ENCODE peak calls at places on chromosomes 6 and 20, in seven cellular contexts. One of them, this sample, is unnamed.

GRCh38 chr6:11268978-11269377 is 36.5 kb upstream of the NEDD9 start:
- DNase-seq in amygdala: no peak
- DNase-seq in fibroblast of lung: no peak
- DNase-seq in stimulated activated naive CD8-positive, alpha-beta T cell treated with anti-CD3 and anti-CD28 coated beads, Interleukin-15, amount 100 ng/mL, for 72 hours: no peak
- DNase-seq in lower lobe of right lung: no peak
- DNase-seq in mesendoderm: no peak
- DNase-seq in NCI-H82: no peak
- DNase-seq in this sample: no peak

GRCh38 chr20:47352332-47353223 is 3.9 kb downstream of the ZMYND8 start:
- DNase-seq in NCI-H82: peak
- DNase-seq in mesendoderm: peak
- DNase-seq in amygdala: no peak
- DNase-seq in fibroblast of lung: no peak
- DNase-seq in lower lobe of right lung: peak
- DNase-seq in stimulated activated naive CD8-positive, alpha-beta T cell treated with anti-CD3 and anti-CD28 coated beads, Interleukin-15, amount 100 ng/mL, for 72 hours: no peak
- DNase-seq in this sample: no peak

GRCh38 chr20:2751868-2752630 is 48.4 kb downstream of the CPXM1 start:
- DNase-seq in mesendoderm: no peak
- DNase-seq in fibroblast of lung: no peak
- DNase-seq in lower lobe of right lung: peak
- DNase-seq in stimulated activated naive CD8-positive, alpha-beta T cell treated with anti-CD3 and anti-CD28 coated beads, Interleukin-15, amount 100 ng/mL, for 72 hours: peak
- DNase-seq in amygdala: no peak
- DNase-seq in NCI-H82: no peak
- DNase-seq in this sample: peak

GRCh38 chr6:127547215-127547614 is 28.1 kb upstream of the MTCL3 start:
- DNase-seq in NCI-H82: peak
- DNase-seq in lower lobe of right lung: no peak
- DNase-seq in fibroblast of lung: no peak
- DNase-seq in mesendoderm: peak
- DNase-seq in stimulated activated naive CD8-positive, alpha-beta T cell treated with anti-CD3 and anti-CD28 coated beads, Interleukin-15, amount 100 ng/mL, for 72 hours: no peak
- DNase-seq in amygdala: no peak
- DNase-seq in this sample: no peak

GRCh38 chr6:111087106-111087835 is at the start of gene SLC16A10:
- DNase-seq in amygdala: no peak
- DNase-seq in lower lobe of right lung: peak
- DNase-seq in fibroblast of lung: no peak
- DNase-seq in NCI-H82: peak
- DNase-seq in mesendoderm: peak
- DNase-seq in stimulated activated naive CD8-positive, alpha-beta T cell treated with anti-CD3 and anti-CD28 coated beads, Interleukin-15, amount 100 ng/mL, for 72 hours: peak
- DNase-seq in this sample: peak

GRCh38 chr6:137097057-137097456 is 52.3 kb upstream of the IL20RA start:
- DNase-seq in mesendoderm: no peak
- DNase-seq in amygdala: no peak
- DNase-seq in NCI-H82: no peak
- DNase-seq in lower lobe of right lung: no peak
- DNase-seq in fibroblast of lung: peak
- DNase-seq in stimulated activated naive CD8-positive, alpha-beta T cell treated with anti-CD3 and anti-CD28 coated beads, Interleukin-15, amount 100 ng/mL, for 72 hours: no peak
- DNase-seq in this sample: no peak

GRCh38 chr6:109978174-109979032 is at the start of gene GPR6:
- DNase-seq in lower lobe of right lung: peak
- DNase-seq in amygdala: no peak
- DNase-seq in mesendoderm: peak
- DNase-seq in NCI-H82: peak
- DNase-seq in stimulated activated naive CD8-positive, alpha-beta T cell treated with anti-CD3 and anti-CD28 coated beads, Interleukin-15, amount 100 ng/mL, for 72 hours: peak
- DNase-seq in fibroblast of lung: peak
- DNase-seq in this sample: peak

GRCh38 chr6:30800876-30801275 is 56.5 kb upstream of the IER3 start:
- DNase-seq in lower lobe of right lung: no peak
- DNase-seq in fibroblast of lung: no peak
- DNase-seq in mesendoderm: no peak
- DNase-seq in NCI-H82: no peak
- DNase-seq in amygdala: no peak
- DNase-seq in stimulated activated naive CD8-positive, alpha-beta T cell treated with anti-CD3 and anti-CD28 coated beads, Interleukin-15, amount 100 ng/mL, for 72 hours: no peak
- DNase-seq in this sample: no peak

GRCh38 chr6:14880717-14881116 is 365.2 kb upstream of the JARID2 start:
- DNase-seq in fibroblast of lung: peak
- DNase-seq in mesendoderm: peak
- DNase-seq in lower lobe of right lung: no peak
- DNase-seq in stimulated activated naive CD8-positive, alpha-beta T cell treated with anti-CD3 and anti-CD28 coated beads, Interleukin-15, amount 100 ng/mL, for 72 hours: no peak
- DNase-seq in amygdala: no peak
- DNase-seq in NCI-H82: no peak
- DNase-seq in this sample: no peak

GRCh38 chr20:60304931-60305330 is 346.7 kb downstream of the CDH26 start:
- DNase-seq in mesendoderm: no peak
- DNase-seq in lower lobe of right lung: no peak
- DNase-seq in amygdala: no peak
- DNase-seq in NCI-H82: no peak
- DNase-seq in fibroblast of lung: no peak
- DNase-seq in stimulated activated naive CD8-positive, alpha-beta T cell treated with anti-CD3 and anti-CD28 coated beads, Interleukin-15, amount 100 ng/mL, for 72 hours: no peak
- DNase-seq in this sample: no peak

GRCh38 chr6:24283043-24283985 is 74.5 kb downstream of the DCDC2 start:
- DNase-seq in fibroblast of lung: peak
- DNase-seq in mesendoderm: peak
- DNase-seq in amygdala: peak
- DNase-seq in lower lobe of right lung: peak
- DNase-seq in stimulated activated naive CD8-positive, alpha-beta T cell treated with anti-CD3 and anti-CD28 coated beads, Interleukin-15, amount 100 ng/mL, for 72 hours: peak
- DNase-seq in NCI-H82: peak
- DNase-seq in this sample: no peak

GRCh38 chr20:9884666-9885065 is 45.8 kb upstream of the PAK5 start:
- DNase-seq in mesendoderm: peak
- DNase-seq in NCI-H82: peak
- DNase-seq in fibroblast of lung: no peak
- DNase-seq in lower lobe of right lung: no peak
- DNase-seq in amygdala: no peak
- DNase-seq in stimulated activated naive CD8-positive, alpha-beta T cell treated with anti-CD3 and anti-CD28 coated beads, Interleukin-15, amount 100 ng/mL, for 72 hours: no peak
- DNase-seq in this sample: no peak

GRCh38 chr20:62069741-62070216 is 4.1 kb upstream of the TAF4 start:
- DNase-seq in lower lobe of right lung: no peak
- DNase-seq in amygdala: no peak
- DNase-seq in mesendoderm: no peak
- DNase-seq in stimulated activated naive CD8-positive, alpha-beta T cell treated with anti-CD3 and anti-CD28 coated beads, Interleukin-15, amount 100 ng/mL, for 72 hours: no peak
- DNase-seq in fibroblast of lung: peak
- DNase-seq in NCI-H82: no peak
- DNase-seq in this sample: no peak

GRCh38 chr6:97078791-97079190 is 154.3 kb downstream of the KLHL32 start:
- DNase-seq in lower lobe of right lung: no peak
- DNase-seq in fibroblast of lung: no peak
- DNase-seq in stimulated activated naive CD8-positive, alpha-beta T cell treated with anti-CD3 and anti-CD28 coated beads, Interleukin-15, amount 100 ng/mL, for 72 hours: no peak
- DNase-seq in amygdala: no peak
- DNase-seq in mesendoderm: no peak
- DNase-seq in NCI-H82: no peak
- DNase-seq in this sample: no peak

GRCh38 chr20:52494244-52494643 is 302.7 kb upstream of the ZFP64 start:
- DNase-seq in stimulated activated naive CD8-positive, alpha-beta T cell treated with anti-CD3 and anti-CD28 coated beads, Interleukin-15, amount 100 ng/mL, for 72 hours: peak
- DNase-seq in mesendoderm: no peak
- DNase-seq in lower lobe of right lung: no peak
- DNase-seq in NCI-H82: peak
- DNase-seq in fibroblast of lung: peak
- DNase-seq in amygdala: no peak
- DNase-seq in this sample: peak

GRCh38 chr20:58712823-58713731 is 20.5 kb downstream of the NPEPL1 start:
- DNase-seq in stimulated activated naive CD8-positive, alpha-beta T cell treated with anti-CD3 and anti-CD28 coated beads, Interleukin-15, amount 100 ng/mL, for 72 hours: peak
- DNase-seq in mesendoderm: no peak
- DNase-seq in amygdala: no peak
- DNase-seq in NCI-H82: no peak
- DNase-seq in fibroblast of lung: no peak
- DNase-seq in lower lobe of right lung: no peak
- DNase-seq in this sample: peak

GRCh38 chr6:79048611-79049010 is 29.4 kb downstream of the PHIP start:
- DNase-seq in stimulated activated naive CD8-positive, alpha-beta T cell treated with anti-CD3 and anti-CD28 coated beads, Interleukin-15, amount 100 ng/mL, for 72 hours: no peak
- DNase-seq in mesendoderm: peak
- DNase-seq in amygdala: no peak
- DNase-seq in fibroblast of lung: peak
- DNase-seq in NCI-H82: peak
- DNase-seq in lower lobe of right lung: no peak
- DNase-seq in this sample: no peak

GRCh38 chr6:474454-475185 is 83.1 kb downstream of the IRF4 start:
- DNase-seq in amygdala: no peak
- DNase-seq in stimulated activated naive CD8-positive, alpha-beta T cell treated with anti-CD3 and anti-CD28 coated beads, Interleukin-15, amount 100 ng/mL, for 72 hours: peak
- DNase-seq in lower lobe of right lung: no peak
- DNase-seq in NCI-H82: peak
- DNase-seq in fibroblast of lung: no peak
- DNase-seq in mesendoderm: peak
- DNase-seq in this sample: peak

GRCh38 chr20:63520594-63520938 is at the start of gene PPDPF:
- DNase-seq in amygdala: peak
- DNase-seq in fibroblast of lung: peak
- DNase-seq in NCI-H82: peak
- DNase-seq in lower lobe of right lung: peak
- DNase-seq in stimulated activated naive CD8-positive, alpha-beta T cell treated with anti-CD3 and anti-CD28 coated beads, Interleukin-15, amount 100 ng/mL, for 72 hours: peak
- DNase-seq in mesendoderm: peak
- DNase-seq in this sample: peak

GRCh38 chr6:139753198-139753861 is 378.9 kb upstream of the CITED2 start:
- DNase-seq in stimulated activated naive CD8-positive, alpha-beta T cell treated with anti-CD3 and anti-CD28 coated beads, Interleukin-15, amount 100 ng/mL, for 72 hours: no peak
- DNase-seq in mesendoderm: peak
- DNase-seq in amygdala: no peak
- DNase-seq in fibroblast of lung: peak
- DNase-seq in NCI-H82: no peak
- DNase-seq in lower lobe of right lung: no peak
- DNase-seq in this sample: no peak

GRCh38 chr6:145214570-145214969 is 520.8 kb downstream of the EPM2A start:
- DNase-seq in stimulated activated naive CD8-positive, alpha-beta T cell treated with anti-CD3 and anti-CD28 coated beads, Interleukin-15, amount 100 ng/mL, for 72 hours: no peak
- DNase-seq in fibroblast of lung: peak
- DNase-seq in lower lobe of right lung: no peak
- DNase-seq in amygdala: no peak
- DNase-seq in NCI-H82: peak
- DNase-seq in mesendoderm: peak
- DNase-seq in this sample: no peak

GRCh38 chr6:112049051-112049799 is 4.7 kb upstream of the CCN6 start:
- DNase-seq in stimulated activated naive CD8-positive, alpha-beta T cell treated with anti-CD3 and anti-CD28 coated beads, Interleukin-15, amount 100 ng/mL, for 72 hours: no peak
- DNase-seq in lower lobe of right lung: no peak
- DNase-seq in mesendoderm: no peak
- DNase-seq in fibroblast of lung: no peak
- DNase-seq in amygdala: no peak
- DNase-seq in NCI-H82: no peak
- DNase-seq in this sample: no peak

GRCh38 chr6:111648100-111648499 is 42.4 kb upstream of the TRAF3IP2 start:
- DNase-seq in lower lobe of right lung: no peak
- DNase-seq in amygdala: no peak
- DNase-seq in fibroblast of lung: no peak
- DNase-seq in NCI-H82: no peak
- DNase-seq in stimulated activated naive CD8-positive, alpha-beta T cell treated with anti-CD3 and anti-CD28 coated beads, Interleukin-15, amount 100 ng/mL, for 72 hours: no peak
- DNase-seq in mesendoderm: no peak
- DNase-seq in this sample: no peak

GRCh38 chr6:31065556-31065955 is 46.8 kb downstream of the C6orf15 start:
- DNase-seq in NCI-H82: no peak
- DNase-seq in fibroblast of lung: peak
- DNase-seq in stimulated activated naive CD8-positive, alpha-beta T cell treated with anti-CD3 and anti-CD28 coated beads, Interleukin-15, amount 100 ng/mL, for 72 hours: no peak
- DNase-seq in lower lobe of right lung: no peak
- DNase-seq in mesendoderm: no peak
- DNase-seq in amygdala: no peak
- DNase-seq in this sample: no peak

GRCh38 chr20:48047453-48047852 is 262.2 kb upstream of the SULF2 start:
- DNase-seq in amygdala: no peak
- DNase-seq in fibroblast of lung: no peak
- DNase-seq in NCI-H82: no peak
- DNase-seq in mesendoderm: no peak
- DNase-seq in stimulated activated naive CD8-positive, alpha-beta T cell treated with anti-CD3 and anti-CD28 coated beads, Interleukin-15, amount 100 ng/mL, for 72 hours: no peak
- DNase-seq in lower lobe of right lung: no peak
- DNase-seq in this sample: no peak

GRCh38 chr20:51641866-51642265 is 99.3 kb upstream of the NFATC2 start:
- DNase-seq in NCI-H82: no peak
- DNase-seq in mesendoderm: no peak
- DNase-seq in lower lobe of right lung: no peak
- DNase-seq in fibroblast of lung: no peak
- DNase-seq in stimulated activated naive CD8-positive, alpha-beta T cell treated with anti-CD3 and anti-CD28 coated beads, Interleukin-15, amount 100 ng/mL, for 72 hours: no peak
- DNase-seq in amygdala: no peak
- DNase-seq in this sample: no peak

GRCh38 chr6:89433637-89434499 is 916 bp downstream of the ANKRD6 start:
- DNase-seq in amygdala: no peak
- DNase-seq in lower lobe of right lung: peak
- DNase-seq in stimulated activated naive CD8-positive, alpha-beta T cell treated with anti-CD3 and anti-CD28 coated beads, Interleukin-15, amount 100 ng/mL, for 72 hours: peak
- DNase-seq in mesendoderm: peak
- DNase-seq in fibroblast of lung: no peak
- DNase-seq in NCI-H82: peak
- DNase-seq in this sample: peak

GRCh38 chr6:111485316-111485715 is 2.3 kb upstream of the REV3L start:
- DNase-seq in mesendoderm: no peak
- DNase-seq in stimulated activated naive CD8-positive, alpha-beta T cell treated with anti-CD3 and anti-CD28 coated beads, Interleukin-15, amount 100 ng/mL, for 72 hours: no peak
- DNase-seq in fibroblast of lung: no peak
- DNase-seq in amygdala: no peak
- DNase-seq in lower lobe of right lung: no peak
- DNase-seq in NCI-H82: no peak
- DNase-seq in this sample: no peak

GRCh38 chr6:170172825-170173231 is 118.0 kb downstream of the DLL1 start:
- DNase-seq in fibroblast of lung: no peak
- DNase-seq in lower lobe of right lung: no peak
- DNase-seq in mesendoderm: no peak
- DNase-seq in NCI-H82: no peak
- DNase-seq in stimulated activated naive CD8-positive, alpha-beta T cell treated with anti-CD3 and anti-CD28 coated beads, Interleukin-15, amount 100 ng/mL, for 72 hours: no peak
- DNase-seq in amygdala: no peak
- DNase-seq in this sample: no peak

GRCh38 chr6:25286891-25287290 is 7.7 kb downstream of the CARMIL1 start:
- DNase-seq in mesendoderm: no peak
- DNase-seq in stimulated activated naive CD8-positive, alpha-beta T cell treated with anti-CD3 and anti-CD28 coated beads, Interleukin-15, amount 100 ng/mL, for 72 hours: no peak
- DNase-seq in lower lobe of right lung: no peak
- DNase-seq in NCI-H82: no peak
- DNase-seq in amygdala: no peak
- DNase-seq in fibroblast of lung: no peak
- DNase-seq in this sample: no peak

GRCh38 chr6:3380344-3381232 is 76.3 kb downstream of the SLC22A23 start:
- DNase-seq in amygdala: no peak
- DNase-seq in fibroblast of lung: no peak
- DNase-seq in stimulated activated naive CD8-positive, alpha-beta T cell treated with anti-CD3 and anti-CD28 coated beads, Interleukin-15, amount 100 ng/mL, for 72 hours: no peak
- DNase-seq in NCI-H82: no peak
- DNase-seq in mesendoderm: no peak
- DNase-seq in lower lobe of right lung: peak
- DNase-seq in this sample: no peak

GRCh38 chr20:21577551-21577950 is 63.7 kb upstream of the NKX2-2 start:
- DNase-seq in fibroblast of lung: no peak
- DNase-seq in lower lobe of right lung: no peak
- DNase-seq in amygdala: no peak
- DNase-seq in NCI-H82: no peak
- DNase-seq in stimulated activated naive CD8-positive, alpha-beta T cell treated with anti-CD3 and anti-CD28 coated beads, Interleukin-15, amount 100 ng/mL, for 72 hours: no peak
- DNase-seq in mesendoderm: no peak
- DNase-seq in this sample: no peak

GRCh38 chr6:32176476-32177181 is 745 bp upstream of the AGPAT1 start:
- DNase-seq in lower lobe of right lung: no peak
- DNase-seq in NCI-H82: no peak
- DNase-seq in stimulated activated naive CD8-positive, alpha-beta T cell treated with anti-CD3 and anti-CD28 coated beads, Interleukin-15, amount 100 ng/mL, for 72 hours: no peak
- DNase-seq in fibroblast of lung: peak
- DNase-seq in mesendoderm: no peak
- DNase-seq in amygdala: no peak
- DNase-seq in this sample: no peak

This sample was measured in T-helper 2 cell treated with Interferon-gamma antibody and Interleukin-4, amounts not matched to agents 5 μg/mL and 100 μg/mL, for 36 hours.